ENCODE peak calls at places on chromosomes 12 and 14, in seven cellular contexts. One of them, this sample, is unnamed.

GRCh38 chr14:32205554-32205953 is 2.5 kb upstream of the RNU6-8 start:
- DNase-seq in effector memory CD4-positive, alpha-beta T cell: no peak
- DNase-seq in HCT116: no peak
- DNase-seq in gastrocnemius medialis: no peak
- DNase-seq in Peyer's patch: no peak
- DNase-seq in kidney: no peak
- DNase-seq in stomach: no peak
- DNase-seq in this sample: no peak

GRCh38 chr14:104280902-104281767 is 142.7 kb downstream of the KIF26A start:
- DNase-seq in effector memory CD4-positive, alpha-beta T cell: no peak
- DNase-seq in HCT116: no peak
- DNase-seq in gastrocnemius medialis: no peak
- DNase-seq in Peyer's patch: no peak
- DNase-seq in kidney: peak
- DNase-seq in stomach: peak
- DNase-seq in this sample: no peak

GRCh38 chr12:53063708-53064612 is 14.1 kb downstream of the TNS2 start:
- DNase-seq in effector memory CD4-positive, alpha-beta T cell: no peak
- DNase-seq in HCT116: no peak
- DNase-seq in gastrocnemius medialis: no peak
- DNase-seq in Peyer's patch: no peak
- DNase-seq in kidney: peak
- DNase-seq in stomach: no peak
- DNase-seq in this sample: no peak

GRCh38 chr14:64279719-64280668 is 14.2 kb downstream of the ESR2 start:
- DNase-seq in effector memory CD4-positive, alpha-beta T cell: no peak
- DNase-seq in HCT116: no peak
- DNase-seq in gastrocnemius medialis: no peak
- DNase-seq in Peyer's patch: no peak
- DNase-seq in kidney: no peak
- DNase-seq in stomach: peak
- DNase-seq in this sample: peak

GRCh38 chr12:114916124-114916523 is 232.1 kb upstream of the TBX3 start:
- DNase-seq in effector memory CD4-positive, alpha-beta T cell: no peak
- DNase-seq in HCT116: no peak
- DNase-seq in gastrocnemius medialis: no peak
- DNase-seq in Peyer's patch: no peak
- DNase-seq in kidney: no peak
- DNase-seq in stomach: no peak
- DNase-seq in this sample: no peak

GRCh38 chr14:100389497-100390104 is 66.5 kb downstream of the SLC25A47 start:
- DNase-seq in effector memory CD4-positive, alpha-beta T cell: no peak
- DNase-seq in HCT116: no peak
- DNase-seq in gastrocnemius medialis: no peak
- DNase-seq in Peyer's patch: no peak
- DNase-seq in kidney: no peak
- DNase-seq in stomach: peak
- DNase-seq in this sample: no peak

GRCh38 chr12:45348311-45348710 is 132.4 kb downstream of the ANO6 start:
- DNase-seq in effector memory CD4-positive, alpha-beta T cell: no peak
- DNase-seq in HCT116: no peak
- DNase-seq in gastrocnemius medialis: no peak
- DNase-seq in Peyer's patch: no peak
- DNase-seq in kidney: no peak
- DNase-seq in stomach: no peak
- DNase-seq in this sample: no peak

GRCh38 chr12:77736219-77736965 is 94.3 kb upstream of the NAV3 start:
- DNase-seq in effector memory CD4-positive, alpha-beta T cell: no peak
- DNase-seq in HCT116: no peak
- DNase-seq in gastrocnemius medialis: no peak
- DNase-seq in Peyer's patch: no peak
- DNase-seq in kidney: no peak
- DNase-seq in stomach: no peak
- DNase-seq in this sample: no peak

GRCh38 chr12:80709811-80710726 is 2.6 kb downstream of the MYF6 start:
- DNase-seq in effector memory CD4-positive, alpha-beta T cell: no peak
- DNase-seq in HCT116: peak
- DNase-seq in gastrocnemius medialis: peak
- DNase-seq in Peyer's patch: no peak
- DNase-seq in kidney: no peak
- DNase-seq in stomach: no peak
- DNase-seq in this sample: no peak

GRCh38 chr12:14618990-14619389 is 51.3 kb upstream of the PLBD1 start:
- DNase-seq in effector memory CD4-positive, alpha-beta T cell: no peak
- DNase-seq in HCT116: no peak
- DNase-seq in gastrocnemius medialis: no peak
- DNase-seq in Peyer's patch: no peak
- DNase-seq in kidney: no peak
- DNase-seq in stomach: no peak
- DNase-seq in this sample: no peak

GRCh38 chr12:571795-572531 is 91.3 kb downstream of the NINJ2 start:
- DNase-seq in effector memory CD4-positive, alpha-beta T cell: no peak
- DNase-seq in HCT116: peak
- DNase-seq in gastrocnemius medialis: peak
- DNase-seq in Peyer's patch: no peak
- DNase-seq in kidney: no peak
- DNase-seq in stomach: peak
- DNase-seq in this sample: no peak

GRCh38 chr12:4353785-4354208 is 25.7 kb downstream of the FGF23 start:
- DNase-seq in effector memory CD4-positive, alpha-beta T cell: peak
- DNase-seq in HCT116: no peak
- DNase-seq in gastrocnemius medialis: no peak
- DNase-seq in Peyer's patch: no peak
- DNase-seq in kidney: no peak
- DNase-seq in stomach: no peak
- DNase-seq in this sample: no peak

GRCh38 chr12:54230555-54230954 is 41.8 kb upstream of the SMUG1 start:
- DNase-seq in effector memory CD4-positive, alpha-beta T cell: no peak
- DNase-seq in HCT116: no peak
- DNase-seq in gastrocnemius medialis: no peak
- DNase-seq in Peyer's patch: no peak
- DNase-seq in kidney: no peak
- DNase-seq in stomach: no peak
- DNase-seq in this sample: no peak
- H3K27ac ChIP-seq in effector memory CD4-positive, alpha-beta T cell: no peak
- H3K27ac ChIP-seq in HCT116: no peak
- H3K27ac ChIP-seq in gastrocnemius medialis: peak
- H3K27ac ChIP-seq in Peyer's patch: no peak
- H3K27ac ChIP-seq in kidney: no peak
- H3K27ac ChIP-seq in stomach: no peak
- H3K27ac ChIP-seq in this sample: peak

GRCh38 chr12:131089526-131090253 is 136.0 kb downstream of the ADGRD1 start:
- DNase-seq in effector memory CD4-positive, alpha-beta T cell: no peak
- DNase-seq in HCT116: no peak
- DNase-seq in gastrocnemius medialis: no peak
- DNase-seq in Peyer's patch: no peak
- DNase-seq in kidney: no peak
- DNase-seq in stomach: no peak
- DNase-seq in this sample: no peak

GRCh38 chr12:131091976-131092691 is 138.4 kb downstream of the ADGRD1 start:
- DNase-seq in effector memory CD4-positive, alpha-beta T cell: no peak
- DNase-seq in HCT116: no peak
- DNase-seq in gastrocnemius medialis: no peak
- DNase-seq in Peyer's patch: peak
- DNase-seq in kidney: peak
- DNase-seq in stomach: no peak
- DNase-seq in this sample: no peak

GRCh38 chr12:131091413-131091975 is 137.8 kb downstream of the ADGRD1 start:
- DNase-seq in effector memory CD4-positive, alpha-beta T cell: no peak
- DNase-seq in HCT116: no peak
- DNase-seq in gastrocnemius medialis: no peak
- DNase-seq in Peyer's patch: no peak
- DNase-seq in kidney: no peak
- DNase-seq in stomach: no peak
- DNase-seq in this sample: no peak

GRCh38 chr12:131088701-131089525 is 135.2 kb downstream of the ADGRD1 start:
- DNase-seq in effector memory CD4-positive, alpha-beta T cell: no peak
- DNase-seq in HCT116: no peak
- DNase-seq in gastrocnemius medialis: no peak
- DNase-seq in Peyer's patch: peak
- DNase-seq in kidney: peak
- DNase-seq in stomach: peak
- DNase-seq in this sample: no peak

GRCh38 chr12:131090254-131091210 is 136.8 kb downstream of the ADGRD1 start:
- DNase-seq in effector memory CD4-positive, alpha-beta T cell: no peak
- DNase-seq in HCT116: no peak
- DNase-seq in gastrocnemius medialis: no peak
- DNase-seq in Peyer's patch: no peak
- DNase-seq in kidney: no peak
- DNase-seq in stomach: no peak
- DNase-seq in this sample: peak
- H3K27ac ChIP-seq in effector memory CD4-positive, alpha-beta T cell: no peak
- H3K27ac ChIP-seq in HCT116: no peak
- H3K27ac ChIP-seq in gastrocnemius medialis: no peak
- H3K27ac ChIP-seq in Peyer's patch: no peak
- H3K27ac ChIP-seq in kidney: no peak
- H3K27ac ChIP-seq in stomach: no peak
- H3K27ac ChIP-seq in this sample: no peak

DNA sequence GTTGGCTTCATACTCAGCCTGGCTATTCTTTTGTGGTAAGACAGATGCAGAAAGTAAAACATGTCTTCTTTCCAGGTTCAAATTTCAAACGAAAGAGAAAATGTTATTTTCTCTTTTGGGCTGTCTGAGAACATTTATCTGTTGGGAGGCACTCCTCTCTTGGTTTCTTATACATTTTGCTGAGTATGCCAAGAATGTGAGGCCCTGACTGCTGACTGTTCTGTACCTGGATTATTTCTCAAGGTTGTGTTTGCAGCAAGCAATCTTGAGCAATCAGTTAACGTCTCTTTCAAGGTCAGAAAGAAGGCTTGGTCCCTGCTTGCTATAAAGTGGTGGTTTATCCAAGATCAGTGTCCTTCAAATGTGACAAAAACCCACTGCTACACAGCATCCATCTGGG is 9.8 kb downstream of the SSTR1 start:
- DNase-seq in effector memory CD4-positive, alpha-beta T cell: no peak
- DNase-seq in HCT116: no peak
- DNase-seq in gastrocnemius medialis: no peak
- DNase-seq in Peyer's patch: no peak
- DNase-seq in kidney: no peak
- DNase-seq in stomach: no peak
- DNase-seq in this sample: no peak
- H3K27ac ChIP-seq in effector memory CD4-positive, alpha-beta T cell: no peak
- H3K27ac ChIP-seq in HCT116: no peak
- H3K27ac ChIP-seq in gastrocnemius medialis: no peak
- H3K27ac ChIP-seq in Peyer's patch: no peak
- H3K27ac ChIP-seq in kidney: no peak
- H3K27ac ChIP-seq in stomach: no peak
- H3K27ac ChIP-seq in this sample: no peak

GRCh38 chr12:91418691-91419090 is 236.1 kb upstream of the DCN start:
- DNase-seq in effector memory CD4-positive, alpha-beta T cell: no peak
- DNase-seq in HCT116: no peak
- DNase-seq in gastrocnemius medialis: no peak
- DNase-seq in Peyer's patch: no peak
- DNase-seq in kidney: no peak
- DNase-seq in stomach: no peak
- DNase-seq in this sample: no peak
- H3K27ac ChIP-seq in effector memory CD4-positive, alpha-beta T cell: no peak
- H3K27ac ChIP-seq in HCT116: no peak
- H3K27ac ChIP-seq in gastrocnemius medialis: no peak
- H3K27ac ChIP-seq in Peyer's patch: no peak
- H3K27ac ChIP-seq in kidney: no peak
- H3K27ac ChIP-seq in stomach: no peak
- H3K27ac ChIP-seq in this sample: no peak

DNA sequence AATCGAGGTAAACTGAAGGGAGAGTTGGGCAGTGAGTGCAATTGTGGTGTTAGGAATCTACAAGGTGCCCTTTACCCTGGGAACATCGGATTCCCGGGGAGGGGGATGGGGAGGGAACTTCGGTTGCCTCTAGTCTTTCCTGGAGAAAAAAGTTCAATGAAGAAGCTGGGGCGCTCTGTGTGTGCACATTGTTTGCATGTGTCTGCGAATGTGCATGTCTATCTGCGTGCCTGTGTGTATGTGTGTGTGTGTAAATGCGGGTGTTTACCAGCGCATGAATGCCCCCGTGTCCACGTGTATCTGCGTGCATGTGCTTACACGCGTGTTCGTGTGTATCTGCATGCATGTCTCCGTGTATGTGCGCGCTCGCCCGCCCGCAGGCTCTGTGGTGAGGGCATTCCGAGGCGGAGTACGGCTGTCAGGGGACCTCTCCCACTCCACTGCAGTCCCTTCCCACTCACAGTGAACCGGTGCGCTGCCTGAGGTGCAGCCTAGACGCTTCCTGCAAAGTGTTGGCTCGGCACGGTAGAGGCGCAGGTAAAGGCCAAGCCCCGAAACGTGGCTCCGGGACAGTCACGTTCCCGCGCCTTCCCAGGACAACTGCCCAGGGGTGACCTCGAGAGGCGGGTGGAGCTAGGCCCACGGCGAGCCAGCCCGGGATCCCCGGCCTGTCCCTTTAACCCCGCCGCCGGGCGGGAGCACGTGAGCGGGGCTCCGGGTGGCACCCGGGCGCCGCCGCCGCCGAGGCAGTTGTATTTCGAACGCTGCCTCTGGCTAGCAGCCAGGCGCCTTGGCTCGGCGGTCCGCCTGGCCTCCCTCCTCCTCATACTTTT is 586 bp upstream of the HMGA2 start:
- DNase-seq in effector memory CD4-positive, alpha-beta T cell: no peak
- DNase-seq in HCT116: peak
- DNase-seq in gastrocnemius medialis: no peak
- DNase-seq in Peyer's patch: no peak
- DNase-seq in kidney: peak
- DNase-seq in stomach: peak
- DNase-seq in this sample: peak
- H3K27ac ChIP-seq in effector memory CD4-positive, alpha-beta T cell: no peak
- H3K27ac ChIP-seq in HCT116: peak
- H3K27ac ChIP-seq in gastrocnemius medialis: no peak
- H3K27ac ChIP-seq in Peyer's patch: peak
- H3K27ac ChIP-seq in kidney: no peak
- H3K27ac ChIP-seq in stomach: peak
- H3K27ac ChIP-seq in this sample: peak